ENCODE peak calls at places on chromosomes 4 and X, in seven cellular contexts. One of them, this sample, is unnamed.
A peak's percentile ranks its signal among the peaks of the same experiment; 100 is the strongest.

GRCh38 chr4:106287353-106287969 is 28.5 kb downstream of the TBCK start:
- DNase-seq in left ventricle myocardium inferior: no peak
- DNase-seq in A549: peak; percentile 1
- DNase-seq in adrenal gland: no peak
- DNase-seq in uterus: no peak
- DNase-seq in heart left ventricle: no peak
- DNase-seq in Peyer's patch: no peak
- DNase-seq in this sample: no peak

GRCh38 chrX:145213504-145213903 is 33.8 kb upstream of the SPANXN1 start:
- DNase-seq in left ventricle myocardium inferior: no peak
- DNase-seq in A549: no peak
- DNase-seq in adrenal gland: peak; percentile 20
- DNase-seq in uterus: no peak
- DNase-seq in heart left ventricle: no peak
- DNase-seq in Peyer's patch: no peak
- DNase-seq in this sample: no peak

GRCh38 chr4:3486556-3487270 is 23.6 kb downstream of the DOK7 start:
- DNase-seq in left ventricle myocardium inferior: no peak
- DNase-seq in A549: no peak
- DNase-seq in adrenal gland: no peak
- DNase-seq in uterus: no peak
- DNase-seq in heart left ventricle: no peak
- DNase-seq in Peyer's patch: no peak
- DNase-seq in this sample: no peak

GRCh38 chr4:81084029-81084428 is 53.5 kb downstream of the BMP3 start:
- DNase-seq in left ventricle myocardium inferior: no peak
- DNase-seq in A549: no peak
- DNase-seq in adrenal gland: no peak
- DNase-seq in uterus: no peak
- DNase-seq in heart left ventricle: no peak
- DNase-seq in Peyer's patch: no peak
- DNase-seq in this sample: no peak

GRCh38 chr4:81590596-81590995 is 118.9 kb upstream of the RASGEF1B start:
- DNase-seq in left ventricle myocardium inferior: no peak
- DNase-seq in A549: no peak
- DNase-seq in adrenal gland: no peak
- DNase-seq in uterus: no peak
- DNase-seq in heart left ventricle: no peak
- DNase-seq in Peyer's patch: no peak
- DNase-seq in this sample: no peak

GRCh38 chr4:24625091-24625490 is 40.7 kb upstream of the DHX15 start:
- DNase-seq in left ventricle myocardium inferior: no peak
- DNase-seq in A549: no peak
- DNase-seq in adrenal gland: no peak
- DNase-seq in uterus: no peak
- DNase-seq in heart left ventricle: no peak
- DNase-seq in Peyer's patch: no peak
- DNase-seq in this sample: no peak

GRCh38 chr4:104486702-104487101 is 8.0 kb downstream of the CXXC4 start:
- DNase-seq in left ventricle myocardium inferior: no peak
- DNase-seq in A549: no peak
- DNase-seq in adrenal gland: no peak
- DNase-seq in uterus: no peak
- DNase-seq in heart left ventricle: no peak
- DNase-seq in Peyer's patch: no peak
- DNase-seq in this sample: no peak

GRCh38 chr4:8315343-8316250 is 46.0 kb downstream of the HTRA3 start:
- DNase-seq in left ventricle myocardium inferior: peak; percentile 32
- DNase-seq in A549: peak; percentile 60
- DNase-seq in adrenal gland: peak; percentile 58
- DNase-seq in uterus: peak; percentile 67
- DNase-seq in heart left ventricle: no peak
- DNase-seq in Peyer's patch: peak; percentile 48
- DNase-seq in this sample: peak; percentile 75

GRCh38 chr4:73064536-73064935 is 5.0 kb downstream of the COX18 start:
- DNase-seq in left ventricle myocardium inferior: no peak
- DNase-seq in A549: no peak
- DNase-seq in adrenal gland: no peak
- DNase-seq in uterus: no peak
- DNase-seq in heart left ventricle: no peak
- DNase-seq in Peyer's patch: no peak
- DNase-seq in this sample: no peak

GRCh38 chrX:25124391-25124790 is 108.6 kb upstream of the ARX start:
- DNase-seq in left ventricle myocardium inferior: no peak
- DNase-seq in A549: no peak
- DNase-seq in adrenal gland: no peak
- DNase-seq in uterus: no peak
- DNase-seq in heart left ventricle: no peak
- DNase-seq in Peyer's patch: no peak
- DNase-seq in this sample: no peak

GRCh38 chrX:153732406-153732805 is 7.8 kb downstream of the ABCD1 start:
- DNase-seq in left ventricle myocardium inferior: no peak
- DNase-seq in A549: no peak
- DNase-seq in adrenal gland: no peak
- DNase-seq in uterus: no peak
- DNase-seq in heart left ventricle: no peak
- DNase-seq in Peyer's patch: no peak
- DNase-seq in this sample: no peak

GRCh38 chr4:179196511-179196910 is 1754.3 kb upstream of the AGA start:
- DNase-seq in left ventricle myocardium inferior: no peak
- DNase-seq in A549: no peak
- DNase-seq in adrenal gland: no peak
- DNase-seq in uterus: no peak
- DNase-seq in heart left ventricle: no peak
- DNase-seq in Peyer's patch: no peak
- DNase-seq in this sample: no peak

GRCh38 chr4:77248805-77249204 is 91.8 kb downstream of the CCNG2 start:
- DNase-seq in left ventricle myocardium inferior: no peak
- DNase-seq in A549: no peak
- DNase-seq in adrenal gland: no peak
- DNase-seq in uterus: no peak
- DNase-seq in heart left ventricle: no peak
- DNase-seq in Peyer's patch: no peak
- DNase-seq in this sample: no peak

GRCh38 chr4:8320386-8320750 is 50.8 kb downstream of the HTRA3 start:
- DNase-seq in left ventricle myocardium inferior: peak; percentile 32
- DNase-seq in A549: no peak
- DNase-seq in adrenal gland: no peak
- DNase-seq in uterus: no peak
- DNase-seq in heart left ventricle: no peak
- DNase-seq in Peyer's patch: no peak
- DNase-seq in this sample: no peak

GRCh38 chr4:127211377-127212268 is 421.1 kb upstream of the INTU start:
- DNase-seq in left ventricle myocardium inferior: no peak
- DNase-seq in A549: no peak
- DNase-seq in adrenal gland: no peak
- DNase-seq in uterus: no peak
- DNase-seq in heart left ventricle: no peak
- DNase-seq in Peyer's patch: no peak
- DNase-seq in this sample: no peak

GRCh38 chrX:37825225-37825842 is 22.0 kb downstream of the DYNLT3 start:
- DNase-seq in left ventricle myocardium inferior: no peak
- DNase-seq in A549: peak; percentile 10
- DNase-seq in adrenal gland: peak; percentile 40
- DNase-seq in uterus: peak; percentile 13
- DNase-seq in heart left ventricle: no peak
- DNase-seq in Peyer's patch: no peak
- DNase-seq in this sample: peak; percentile 36

GRCh38 chr4:186643501-186644315 is 79.9 kb downstream of the FAT1 start:
- DNase-seq in left ventricle myocardium inferior: no peak
- DNase-seq in A549: peak; percentile 32
- DNase-seq in adrenal gland: no peak
- DNase-seq in uterus: no peak
- DNase-seq in heart left ventricle: no peak
- DNase-seq in Peyer's patch: no peak
- DNase-seq in this sample: no peak

GRCh38 chr4:68606240-68606639 is 30.1 kb upstream of the UGT2B17 start:
- DNase-seq in left ventricle myocardium inferior: no peak
- DNase-seq in A549: no peak
- DNase-seq in adrenal gland: no peak
- DNase-seq in uterus: no peak
- DNase-seq in heart left ventricle: no peak
- DNase-seq in Peyer's patch: no peak
- DNase-seq in this sample: no peak

GRCh38 chr4:85747871-85748491 is 273.0 kb downstream of the ARHGAP24 start:
- DNase-seq in left ventricle myocardium inferior: no peak
- DNase-seq in A549: peak; percentile 7
- DNase-seq in adrenal gland: peak; percentile 34
- DNase-seq in uterus: no peak
- DNase-seq in heart left ventricle: no peak
- DNase-seq in Peyer's patch: no peak
- DNase-seq in this sample: no peak

GRCh38 chrX:55312655-55313054 is 47.9 kb upstream of the PAGE3 start:
- DNase-seq in left ventricle myocardium inferior: no peak
- DNase-seq in A549: no peak
- DNase-seq in adrenal gland: no peak
- DNase-seq in uterus: no peak
- DNase-seq in heart left ventricle: no peak
- DNase-seq in Peyer's patch: no peak
- DNase-seq in this sample: no peak

GRCh38 chr4:159278399-159278798 is 175.5 kb downstream of the RAPGEF2 start:
- DNase-seq in left ventricle myocardium inferior: no peak
- DNase-seq in A549: no peak
- DNase-seq in adrenal gland: no peak
- DNase-seq in uterus: no peak
- DNase-seq in heart left ventricle: no peak
- DNase-seq in Peyer's patch: no peak
- DNase-seq in this sample: no peak

GRCh38 chrX:115561605-115562491 is 874 bp downstream of the PLS3 start:
- DNase-seq in left ventricle myocardium inferior: peak; percentile 44
- DNase-seq in A549: peak; percentile 33
- DNase-seq in adrenal gland: peak; percentile 39
- DNase-seq in uterus: peak; percentile 60
- DNase-seq in heart left ventricle: peak; percentile 66
- DNase-seq in Peyer's patch: peak; percentile 52
- DNase-seq in this sample: peak; percentile 66

GRCh38 chr4:162988530-162988929 is 178.2 kb downstream of the NAF1 start:
- DNase-seq in left ventricle myocardium inferior: no peak
- DNase-seq in A549: no peak
- DNase-seq in adrenal gland: no peak
- DNase-seq in uterus: no peak
- DNase-seq in heart left ventricle: no peak
- DNase-seq in Peyer's patch: no peak
- DNase-seq in this sample: no peak

GRCh38 chr4:162981823-162982222 is 184.9 kb downstream of the NAF1 start:
- DNase-seq in left ventricle myocardium inferior: no peak
- DNase-seq in A549: no peak
- DNase-seq in adrenal gland: no peak
- DNase-seq in uterus: no peak
- DNase-seq in heart left ventricle: no peak
- DNase-seq in Peyer's patch: no peak
- DNase-seq in this sample: no peak

GRCh38 chr4:162985131-162985530 is 181.6 kb downstream of the NAF1 start:
- DNase-seq in left ventricle myocardium inferior: no peak
- DNase-seq in A549: no peak
- DNase-seq in adrenal gland: no peak
- DNase-seq in uterus: no peak
- DNase-seq in heart left ventricle: no peak
- DNase-seq in Peyer's patch: peak; percentile 25
- DNase-seq in this sample: no peak

GRCh38 chr4:162984621-162985020 is 182.1 kb downstream of the NAF1 start:
- DNase-seq in left ventricle myocardium inferior: no peak
- DNase-seq in A549: no peak
- DNase-seq in adrenal gland: no peak
- DNase-seq in uterus: no peak
- DNase-seq in heart left ventricle: no peak
- DNase-seq in Peyer's patch: no peak
- DNase-seq in this sample: no peak
- TF ChIP-seq CTCF in left ventricle myocardium inferior: no peak
- TF ChIP-seq CTCF in A549: no peak
- TF ChIP-seq CTCF in adrenal gland: no peak
- TF ChIP-seq CTCF in uterus: no peak
- TF ChIP-seq CTCF in heart left ventricle: no peak
- TF ChIP-seq CTCF in Peyer's patch: no peak
- TF ChIP-seq CTCF in this sample: no peak

GRCh38 chr4:1879491-1879890 is 8.3 kb downstream of the NSD2 start:
- DNase-seq in left ventricle myocardium inferior: no peak
- DNase-seq in A549: no peak
- DNase-seq in adrenal gland: no peak
- DNase-seq in uterus: no peak
- DNase-seq in heart left ventricle: no peak
- DNase-seq in Peyer's patch: peak; percentile 30
- DNase-seq in this sample: no peak
- H3K27ac ChIP-seq in left ventricle myocardium inferior: no peak overlapping the region
- H3K27ac ChIP-seq in A549: no peak overlapping the region
- H3K27ac ChIP-seq in adrenal gland: no peak overlapping the region
- H3K27ac ChIP-seq in uterus: no peak overlapping the region
- H3K27ac ChIP-seq in heart left ventricle: no peak overlapping the region
- H3K27ac ChIP-seq in Peyer's patch: no peak overlapping the region
- H3K27ac ChIP-seq in this sample: no peak overlapping the region

DNA sequence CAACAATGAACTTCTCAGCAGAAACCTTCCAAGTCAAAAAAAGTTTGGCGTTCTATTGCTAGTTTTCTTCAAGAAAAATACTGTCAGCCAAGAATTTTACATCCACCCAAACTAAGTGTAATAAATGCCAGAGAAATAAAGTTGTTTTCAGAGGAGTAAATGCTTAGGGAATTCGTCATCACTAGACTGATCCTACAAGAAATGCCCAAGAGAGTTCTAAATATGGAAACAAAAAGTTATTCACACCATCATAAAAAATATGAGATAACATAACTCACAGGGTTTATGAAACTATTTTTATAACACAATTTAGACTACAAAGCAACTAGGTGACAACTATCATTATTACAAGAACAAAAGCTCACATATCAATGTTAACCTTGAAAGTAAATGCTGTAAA is 259.5 kb upstream of the GABRA2 start:
- DNase-seq in left ventricle myocardium inferior: no peak
- DNase-seq in A549: no peak
- DNase-seq in adrenal gland: no peak
- DNase-seq in uterus: no peak
- DNase-seq in heart left ventricle: no peak
- DNase-seq in Peyer's patch: no peak
- DNase-seq in this sample: no peak
- TF ChIP-seq CTCF in left ventricle myocardium inferior: no peak
- TF ChIP-seq CTCF in A549: no peak
- TF ChIP-seq CTCF in adrenal gland: no peak
- TF ChIP-seq CTCF in uterus: no peak
- TF ChIP-seq CTCF in heart left ventricle: no peak
- TF ChIP-seq CTCF in Peyer's patch: no peak
- TF ChIP-seq CTCF in this sample: no peak

GRCh38 chrX:7112071-7112470 is 35.4 kb upstream of the STS start:
- DNase-seq in left ventricle myocardium inferior: no peak
- DNase-seq in A549: no peak
- DNase-seq in adrenal gland: no peak
- DNase-seq in uterus: no peak
- DNase-seq in heart left ventricle: no peak
- DNase-seq in Peyer's patch: no peak
- DNase-seq in this sample: no peak

GRCh38 chrX:7111518-7111917 is 36.0 kb upstream of the STS start:
- DNase-seq in left ventricle myocardium inferior: no peak
- DNase-seq in A549: no peak
- DNase-seq in adrenal gland: no peak
- DNase-seq in uterus: no peak
- DNase-seq in heart left ventricle: no peak
- DNase-seq in Peyer's patch: no peak
- DNase-seq in this sample: no peak

GRCh38 chrX:7109838-7110793 is 37.4 kb upstream of the STS start:
- DNase-seq in left ventricle myocardium inferior: no peak
- DNase-seq in A549: no peak
- DNase-seq in adrenal gland: no peak
- DNase-seq in uterus: no peak
- DNase-seq in heart left ventricle: no peak
- DNase-seq in Peyer's patch: no peak
- DNase-seq in this sample: no peak

GRCh38 chrX:7108995-7109634 is 38.4 kb upstream of the STS start:
- DNase-seq in left ventricle myocardium inferior: no peak
- DNase-seq in A549: no peak
- DNase-seq in adrenal gland: no peak
- DNase-seq in uterus: no peak
- DNase-seq in heart left ventricle: no peak
- DNase-seq in Peyer's patch: no peak
- DNase-seq in this sample: no peak

GRCh38 chrX:7110821-7111276 is 36.7 kb upstream of the STS start:
- DNase-seq in left ventricle myocardium inferior: no peak
- DNase-seq in A549: no peak
- DNase-seq in adrenal gland: no peak
- DNase-seq in uterus: no peak
- DNase-seq in heart left ventricle: no peak
- DNase-seq in Peyer's patch: no peak
- DNase-seq in this sample: no peak
- H3K27ac ChIP-seq in left ventricle myocardium inferior: no peak overlapping the region
- H3K27ac ChIP-seq in A549: no peak overlapping the region
- H3K27ac ChIP-seq in adrenal gland: no peak overlapping the region
- H3K27ac ChIP-seq in uterus: no peak overlapping the region
- H3K27ac ChIP-seq in heart left ventricle: no peak overlapping the region
- H3K27ac ChIP-seq in Peyer's patch: no peak overlapping the region
- H3K27ac ChIP-seq in this sample: no peak overlapping the region